ENCODE peak calls at places on chromosomes 11 and 22, in nine cellular contexts. X is endothelial cell; S is stimulated activated CD4-positive, alpha-beta T cell treated with anti-CD3 and anti-CD28 coated beads, Interleukin-1b, Interleukin-23, amount 100 ng/mL, for 24 hours; R is Calu3; N is upper lobe of left lung; Q is activated CD8-positive, alpha-beta T cell treated with anti-CD3 and anti-CD28 coated beads for 36 hours; H is WERI-Rb-1; F is aorta; C is A673. K is an unnamed sample.

GRCh38 chr11:119029340-119030028 is 1.2 kb downstream of the SLC37A4 start:
- DNase-seq in X (no peak), S (no peak), R (peak), N (no peak), Q (peak), H (peak), F (peak), C (no peak), K (peak)

GRCh38 chr11:13292970-13293369 is 15.4 kb downstream of the BMAL1 start:
- DNase-seq in X (no peak), S (no peak), R (no peak), N (no peak), Q (no peak), H (no peak), F (no peak), C (no peak), K (no peak)

GRCh38 chr22:39683639-39684038 is 113.1 kb downstream of the CACNA1I start:
- DNase-seq in X (no peak), S (no peak), R (no peak), N (peak), Q (no peak), H (no peak), F (no peak), C (no peak), K (no peak)

GRCh38 chr11:59186130-59186594 is 14.2 kb downstream of the DTX4 start:
- DNase-seq in X (peak), S (peak), R (peak), N (no peak), Q (peak), H (peak), F (no peak), C (peak), K (no peak)

GRCh38 chr11:94011478-94011877 is 9.7 kb upstream of the HEPHL1 start:
- DNase-seq in X (no peak), S (no peak), R (no peak), N (no peak), Q (no peak), H (no peak), F (no peak), C (no peak), K (no peak)

GRCh38 chr11:3816673-3817072 is 8.3 kb downstream of the PGAP2 start:
- DNase-seq in X (no peak), S (no peak), R (peak), N (no peak), Q (no peak), H (no peak), F (no peak), C (no peak), K (no peak)

GRCh38 chr11:73622920-73623593 is 23.3 kb upstream of the PLEKHB1 start:
- DNase-seq in X (no peak), S (no peak), R (no peak), N (no peak), Q (no peak), H (no peak), F (no peak), C (no peak), K (no peak)

GRCh38 chr11:18010977-18011586 is 1.8 kb downstream of the SERGEF start:
- DNase-seq in X (no peak), S (no peak), R (no peak), N (no peak), Q (peak), H (peak), F (no peak), C (no peak), K (peak)

GRCh38 chr22:49664891-49665290 is 162.8 kb downstream of the BRD1 start:
- DNase-seq in X (no peak), S (no peak), R (no peak), N (peak), Q (no peak), H (no peak), F (peak), C (no peak), K (no peak)

GRCh38 chr11:72789493-72790131 is 4.2 kb downstream of the STARD10 start:
- DNase-seq in X (no peak), S (no peak), R (no peak), N (peak), Q (no peak), H (no peak), F (peak), C (no peak), K (no peak)

GRCh38 chr22:50665212-50665611 is 7.4 kb upstream of the SHANK3 start:
- DNase-seq in X (no peak), S (no peak), R (no peak), N (no peak), Q (no peak), H (no peak), F (no peak), C (no peak), K (no peak)

GRCh38 chr11:72585762-72586590 is 88.2 kb downstream of the PDE2A start:
- DNase-seq in X (peak), S (peak), R (peak), N (no peak), Q (peak), H (peak), F (peak), C (peak), K (peak)

GRCh38 chr11:66289548-66290331 is 797 bp upstream of the YIF1A start:
- DNase-seq in X (peak), S (peak), R (peak), N (peak), Q (peak), H (no peak), F (peak), C (peak), K (no peak)

GRCh38 chr11:118998822-118999221 is 884 bp downstream of the CENATAC start:
- DNase-seq in X (no peak), S (no peak), R (peak), N (no peak), Q (no peak), H (no peak), F (no peak), C (peak), K (no peak)

GRCh38 chr11:2531277-2531986 is 86.6 kb downstream of the KCNQ1 start:
- DNase-seq in X (peak), S (peak), R (peak), N (peak), Q (peak), H (peak), F (peak), C (peak), K (peak)

GRCh38 chr11:94897330-94897768 is 76.0 kb downstream of the CWC15 start:
- DNase-seq in X (peak), S (peak), R (peak), N (no peak), Q (peak), H (peak), F (peak), C (peak), K (peak)

GRCh38 chr11:559020-559620 is 1.4 kb downstream of the LMNTD2 start:
- DNase-seq in X (no peak), S (no peak), R (no peak), N (no peak), Q (no peak), H (no peak), F (no peak), C (no peak), K (no peak)

GRCh38 chr22:23970816-23971482 is 3.3 kb downstream of the DDT start:
- DNase-seq in X (no peak), S (no peak), R (no peak), N (no peak), Q (no peak), H (no peak), F (no peak), C (no peak), K (no peak)

GRCh38 chr11:65419460-65419772 is 3.2 kb upstream of the NEAT1 start:
- DNase-seq in X (no peak), S (no peak), R (no peak), N (no peak), Q (no peak), H (no peak), F (peak), C (no peak), K (no peak)

GRCh38 chr11:78808903-78809302 is 234.2 kb upstream of the NARS2 start:
- DNase-seq in X (no peak), S (no peak), R (no peak), N (no peak), Q (no peak), H (peak), F (peak), C (peak), K (no peak)

GRCh38 chr22:48188211-48188845 is 1425.9 kb downstream of the TBC1D22A start:
- DNase-seq in X (no peak), S (no peak), R (no peak), N (no peak), Q (peak), H (no peak), F (no peak), C (no peak), K (no peak)

GRCh38 chr11:121300972-121301699 is 8.6 kb downstream of the SC5D start:
- DNase-seq in X (no peak), S (no peak), R (no peak), N (no peak), Q (no peak), H (no peak), F (no peak), C (no peak), K (no peak)

GRCh38 chr11:16791494-16791961 is 53.1 kb downstream of the C11orf58 start:
- DNase-seq in X (no peak), S (no peak), R (peak), N (no peak), Q (no peak), H (no peak), F (peak), C (no peak), K (no peak)

GRCh38 chr22:34866081-34866480 is 199.9 kb upstream of the ISX start:
- DNase-seq in X (no peak), S (no peak), R (no peak), N (no peak), Q (no peak), H (no peak), F (no peak), C (no peak), K (no peak)

GRCh38 chr11:1220941-1221721 is 1.7 kb upstream of the MUC5B start:
- DNase-seq in X (no peak), S (no peak), R (no peak), N (peak), Q (no peak), H (no peak), F (no peak), C (no peak), K (no peak)

GRCh38 chr11:45724145-45724544 is 58.7 kb upstream of the CHST1 start:
- DNase-seq in X (no peak), S (no peak), R (no peak), N (no peak), Q (no peak), H (peak), F (no peak), C (no peak), K (no peak)

GRCh38 chr11:115439385-115439784 is 64.8 kb downstream of the CADM1 start:
- DNase-seq in X (no peak), S (no peak), R (no peak), N (no peak), Q (no peak), H (no peak), F (no peak), C (no peak), K (no peak)

GRCh38 chr11:131027501-131027900 is 111.2 kb upstream of the SNX19 start:
- DNase-seq in X (no peak), S (no peak), R (no peak), N (no peak), Q (no peak), H (no peak), F (no peak), C (no peak), K (no peak)

GRCh38 chr11:78156081-78156844 is 16.8 kb upstream of the ALG8 start:
- DNase-seq in X (no peak), S (no peak), R (peak), N (no peak), Q (no peak), H (no peak), F (no peak), C (no peak), K (no peak)

GRCh38 chr11:75474878-75475766 is 42.1 kb upstream of the KLHL35 start:
- DNase-seq in X (no peak), S (peak), R (no peak), N (no peak), Q (peak), H (peak), F (peak), C (peak), K (no peak)

GRCh38 chr22:35214968-35215367 is 42.3 kb upstream of the HMGXB4 start:
- DNase-seq in X (no peak), S (no peak), R (no peak), N (no peak), Q (no peak), H (no peak), F (no peak), C (no peak), K (no peak)

GRCh38 chr22:23511627-23512347 is 68.3 kb downstream of the IGLL1 start:
- DNase-seq in X (no peak), S (no peak), R (no peak), N (no peak), Q (no peak), H (no peak), F (peak), C (no peak), K (no peak)

GRCh38 chr11:20002312-20003216 is 157.7 kb downstream of the DBX1 start:
- DNase-seq in X (no peak), S (no peak), R (peak), N (no peak), Q (no peak), H (no peak), F (no peak), C (no peak), K (no peak)

GRCh38 chr11:35943294-35943693 is 568 bp upstream of the LDLRAD3 start:
- DNase-seq in X (no peak), S (no peak), R (no peak), N (no peak), Q (no peak), H (no peak), F (no peak), C (no peak), K (no peak)